ENCODE peak calls at places on chromosomes 12 and 14, in six cellular contexts. One of them, this sample, is unnamed.

GRCh38 chr14:54722791-54723432 is 156.0 kb downstream of the SAMD4A start:
- DNase-seq in T follicular helper cell: no peak
- DNase-seq in omental fat pad: no peak
- DNase-seq in KBM-7: peak; percentile 48
- DNase-seq in astrocyte of the cerebellum: peak; percentile 33
- DNase-seq in GM04504: no peak
- DNase-seq in this sample: peak; percentile 76

GRCh38 chr14:80973918-80974317 is 18.5 kb downstream of the TSHR start:
- DNase-seq in T follicular helper cell: no peak
- DNase-seq in omental fat pad: no peak
- DNase-seq in KBM-7: no peak
- DNase-seq in astrocyte of the cerebellum: peak; percentile 68
- DNase-seq in GM04504: no peak
- DNase-seq in this sample: no peak

GRCh38 chr12:124694250-124694649 is 126.8 kb upstream of the NCOR2 start:
- DNase-seq in T follicular helper cell: no peak
- DNase-seq in omental fat pad: no peak
- DNase-seq in KBM-7: peak; percentile 62
- DNase-seq in astrocyte of the cerebellum: no peak
- DNase-seq in GM04504: no peak
- DNase-seq in this sample: no peak

GRCh38 chr14:36829547-36829946 is 167.9 kb downstream of the PAX9 start:
- DNase-seq in T follicular helper cell: no peak
- DNase-seq in omental fat pad: no peak
- DNase-seq in KBM-7: no peak
- DNase-seq in astrocyte of the cerebellum: no peak
- DNase-seq in GM04504: no peak
- DNase-seq in this sample: no peak

GRCh38 chr12:41521872-41522379 is 333.8 kb downstream of the PDZRN4 start:
- DNase-seq in T follicular helper cell: no peak
- DNase-seq in omental fat pad: no peak
- DNase-seq in KBM-7: peak; percentile 37
- DNase-seq in astrocyte of the cerebellum: peak; percentile 63
- DNase-seq in GM04504: peak; percentile 81
- DNase-seq in this sample: peak; percentile 98

GRCh38 chr14:33949051-33950037 is 1.5 kb downstream of the EGLN3 start:
- DNase-seq in T follicular helper cell: no peak
- DNase-seq in omental fat pad: no peak
- DNase-seq in KBM-7: peak; percentile 28
- DNase-seq in astrocyte of the cerebellum: no peak
- DNase-seq in GM04504: no peak
- DNase-seq in this sample: no peak

GRCh38 chr12:50425859-50426258 is 25.2 kb downstream of the LARP4 start:
- DNase-seq in T follicular helper cell: no peak
- DNase-seq in omental fat pad: no peak
- DNase-seq in KBM-7: peak; percentile 8
- DNase-seq in astrocyte of the cerebellum: no peak
- DNase-seq in GM04504: no peak
- DNase-seq in this sample: peak; percentile 28

GRCh38 chr12:110141389-110141788 is 17.2 kb downstream of the IFT81 start:
- DNase-seq in T follicular helper cell: no peak
- DNase-seq in omental fat pad: no peak
- DNase-seq in KBM-7: no peak
- DNase-seq in astrocyte of the cerebellum: no peak
- DNase-seq in GM04504: peak; percentile 79
- DNase-seq in this sample: no peak

GRCh38 chr14:104520620-104521410 is 58.7 kb upstream of the C14orf180 start:
- DNase-seq in T follicular helper cell: no peak
- DNase-seq in omental fat pad: no peak
- DNase-seq in KBM-7: no peak
- DNase-seq in astrocyte of the cerebellum: no peak
- DNase-seq in GM04504: no peak
- DNase-seq in this sample: no peak

GRCh38 chr14:69713127-69713800 is 53.7 kb upstream of the SRSF5 start:
- DNase-seq in T follicular helper cell: no peak
- DNase-seq in omental fat pad: no peak
- DNase-seq in KBM-7: peak; percentile 46
- DNase-seq in astrocyte of the cerebellum: no peak
- DNase-seq in GM04504: no peak
- DNase-seq in this sample: no peak

GRCh38 chr12:52521175-52521574 is 981 bp upstream of the KRT5 start:
- DNase-seq in T follicular helper cell: no peak
- DNase-seq in omental fat pad: no peak
- DNase-seq in KBM-7: no peak
- DNase-seq in astrocyte of the cerebellum: no peak
- DNase-seq in GM04504: no peak
- DNase-seq in this sample: peak; percentile 22

GRCh38 chr12:122975790-122976647 is 975 bp downstream of the OGFOD2 start:
- DNase-seq in T follicular helper cell: no peak
- DNase-seq in omental fat pad: no peak
- DNase-seq in KBM-7: peak; percentile 38
- DNase-seq in astrocyte of the cerebellum: no peak
- DNase-seq in GM04504: no peak
- DNase-seq in this sample: no peak

GRCh38 chr14:85762523-85762922 is 232.6 kb downstream of the FLRT2 start:
- DNase-seq in T follicular helper cell: no peak
- DNase-seq in omental fat pad: no peak
- DNase-seq in KBM-7: no peak
- DNase-seq in astrocyte of the cerebellum: peak; percentile 32
- DNase-seq in GM04504: no peak
- DNase-seq in this sample: no peak

GRCh38 chr14:38079268-38079667 is 128.4 kb upstream of the SSTR1 start:
- DNase-seq in T follicular helper cell: no peak
- DNase-seq in omental fat pad: no peak
- DNase-seq in KBM-7: no peak
- DNase-seq in astrocyte of the cerebellum: no peak
- DNase-seq in GM04504: peak; percentile 31
- DNase-seq in this sample: no peak

GRCh38 chr12:7917392-7918267 is 18.4 kb downstream of the SLC2A3 start:
- DNase-seq in T follicular helper cell: no peak
- DNase-seq in omental fat pad: no peak
- DNase-seq in KBM-7: no peak
- DNase-seq in astrocyte of the cerebellum: no peak
- DNase-seq in GM04504: no peak
- DNase-seq in this sample: no peak